ENCODE peak calls at places on chromosome 12, in six cellular contexts. One of them, this sample, is unnamed.
A peak's percentile ranks its signal among the peaks of the same experiment; 100 is the strongest.

GRCh38 chr12:26971963-26972362 is 33.7 kb downstream of the FGFR1OP2 start:
- DNase-seq in endothelial cell of umbilical vein: no peak
- DNase-seq in heart left ventricle: no peak
- DNase-seq in CD4-positive, alpha-beta memory T cell: peak; percentile 75
- DNase-seq in stomach: no peak
- DNase-seq in sigmoid colon: no peak
- DNase-seq in this sample: peak; percentile 60

GRCh38 chr12:23634344-23634743 is 315.1 kb downstream of the SOX5 start:
- DNase-seq in heart left ventricle: no peak
- DNase-seq in CD4-positive, alpha-beta memory T cell: no peak
- DNase-seq in stomach: no peak
- DNase-seq in sigmoid colon: no peak
- DNase-seq in endothelial cell of umbilical vein: no peak
- DNase-seq in this sample: no peak

GRCh38 chr12:26768611-26769603 is 64.1 kb downstream of the ITPR2 start:
- DNase-seq in sigmoid colon: no peak
- DNase-seq in stomach: no peak
- DNase-seq in heart left ventricle: no peak
- DNase-seq in endothelial cell of umbilical vein: no peak
- DNase-seq in CD4-positive, alpha-beta memory T cell: no peak
- DNase-seq in this sample: no peak

GRCh38 chr12:19223695-19224094 is 94.2 kb downstream of the PLEKHA5 start:
- DNase-seq in heart left ventricle: no peak
- DNase-seq in CD4-positive, alpha-beta memory T cell: no peak
- DNase-seq in sigmoid colon: no peak
- DNase-seq in endothelial cell of umbilical vein: no peak
- DNase-seq in stomach: no peak
- DNase-seq in this sample: no peak

GRCh38 chr12:5907812-5908211 is 37.2 kb downstream of the ANO2 start:
- DNase-seq in stomach: no peak
- DNase-seq in endothelial cell of umbilical vein: no peak
- DNase-seq in sigmoid colon: no peak
- DNase-seq in CD4-positive, alpha-beta memory T cell: no peak
- DNase-seq in heart left ventricle: no peak
- DNase-seq in this sample: no peak

GRCh38 chr12:95326450-95326849 is 108.8 kb downstream of the VEZT start:
- DNase-seq in endothelial cell of umbilical vein: no peak
- DNase-seq in CD4-positive, alpha-beta memory T cell: no peak
- DNase-seq in stomach: no peak
- DNase-seq in heart left ventricle: no peak
- DNase-seq in sigmoid colon: no peak
- DNase-seq in this sample: no peak

GRCh38 chr12:202081-202731 is 11.8 kb downstream of the SLC6A12 start:
- DNase-seq in CD4-positive, alpha-beta memory T cell: no peak
- DNase-seq in heart left ventricle: peak; percentile 44
- DNase-seq in endothelial cell of umbilical vein: no peak
- DNase-seq in stomach: no peak
- DNase-seq in sigmoid colon: no peak
- DNase-seq in this sample: no peak

GRCh38 chr12:93078092-93078491 is 149.0 kb upstream of the EEA1 start:
- DNase-seq in sigmoid colon: no peak
- DNase-seq in stomach: no peak
- DNase-seq in endothelial cell of umbilical vein: no peak
- DNase-seq in CD4-positive, alpha-beta memory T cell: no peak
- DNase-seq in heart left ventricle: no peak
- DNase-seq in this sample: no peak

GRCh38 chr12:118190266-118190665 is 54.3 kb downstream of the PEBP1 start:
- DNase-seq in CD4-positive, alpha-beta memory T cell: no peak
- DNase-seq in sigmoid colon: no peak
- DNase-seq in stomach: no peak
- DNase-seq in heart left ventricle: no peak
- DNase-seq in endothelial cell of umbilical vein: peak; percentile 26
- DNase-seq in this sample: no peak

GRCh38 chr12:27859648-27860047 is 79.6 kb upstream of the MANSC4 start:
- DNase-seq in stomach: no peak
- DNase-seq in heart left ventricle: no peak
- DNase-seq in endothelial cell of umbilical vein: no peak
- DNase-seq in CD4-positive, alpha-beta memory T cell: no peak
- DNase-seq in sigmoid colon: no peak
- DNase-seq in this sample: no peak

GRCh38 chr12:104702565-104703139 is 245.9 kb downstream of the CHST11 start:
- DNase-seq in heart left ventricle: peak; percentile 68
- DNase-seq in endothelial cell of umbilical vein: no peak
- DNase-seq in sigmoid colon: peak; percentile 78
- DNase-seq in stomach: no peak
- DNase-seq in CD4-positive, alpha-beta memory T cell: no peak
- DNase-seq in this sample: no peak
- H3K4me3 ChIP-seq in heart left ventricle: no peak overlapping the region
- H3K4me3 ChIP-seq in endothelial cell of umbilical vein: no peak overlapping the region
- H3K4me3 ChIP-seq in sigmoid colon: no peak overlapping the region
- H3K4me3 ChIP-seq in stomach: no peak overlapping the region
- H3K4me3 ChIP-seq in CD4-positive, alpha-beta memory T cell: no peak overlapping the region
- H3K4me3 ChIP-seq in this sample: no peak overlapping the region

DNA sequence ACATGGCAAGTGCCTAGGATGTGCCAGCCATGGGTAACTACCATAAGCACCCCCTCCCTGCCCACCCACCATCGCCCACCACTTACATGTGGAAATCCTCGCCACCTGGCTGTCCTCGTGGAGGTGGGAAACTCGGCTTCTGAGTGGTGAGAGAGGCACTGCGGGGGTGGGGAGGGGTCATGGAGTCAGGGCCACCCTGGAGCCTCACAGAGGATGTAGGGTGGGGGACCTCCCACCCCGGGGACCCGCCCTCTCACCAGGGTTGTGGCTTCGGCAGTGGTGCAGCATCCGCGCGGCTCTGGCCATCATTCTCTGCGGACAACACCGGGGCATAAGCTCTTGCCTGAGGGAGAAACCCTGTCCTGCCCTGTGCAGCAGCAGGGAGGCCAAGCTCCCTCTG is 12.6 kb upstream of the ENDOU start:
- DNase-seq in sigmoid colon: no peak
- DNase-seq in endothelial cell of umbilical vein: no peak
- DNase-seq in CD4-positive, alpha-beta memory T cell: no peak
- DNase-seq in stomach: no peak
- DNase-seq in heart left ventricle: peak; percentile 67
- DNase-seq in this sample: no peak
- H3K4me3 ChIP-seq in sigmoid colon: no peak overlapping the region
- H3K4me3 ChIP-seq in endothelial cell of umbilical vein: no peak overlapping the region
- H3K4me3 ChIP-seq in CD4-positive, alpha-beta memory T cell: no peak overlapping the region
- H3K4me3 ChIP-seq in stomach: no peak overlapping the region
- H3K4me3 ChIP-seq in heart left ventricle: no peak overlapping the region
- H3K4me3 ChIP-seq in this sample: no peak overlapping the region

GRCh38 chr12:22283006-22283506 is 51.5 kb downstream of the ST8SIA1 start:
- DNase-seq in heart left ventricle: no peak
- DNase-seq in sigmoid colon: no peak
- DNase-seq in endothelial cell of umbilical vein: peak; percentile 95
- DNase-seq in stomach: no peak
- DNase-seq in CD4-positive, alpha-beta memory T cell: no peak
- DNase-seq in this sample: no peak
- H3K4me3 ChIP-seq in heart left ventricle: no peak overlapping the region
- H3K4me3 ChIP-seq in sigmoid colon: no peak overlapping the region
- H3K4me3 ChIP-seq in endothelial cell of umbilical vein: no peak overlapping the region
- H3K4me3 ChIP-seq in stomach: no peak overlapping the region
- H3K4me3 ChIP-seq in CD4-positive, alpha-beta memory T cell: no peak overlapping the region
- H3K4me3 ChIP-seq in this sample: no peak overlapping the region

GRCh38 chr12:67651380-67651695 is 2.8 kb downstream of the DYRK2 start:
- DNase-seq in sigmoid colon: no peak
- DNase-seq in endothelial cell of umbilical vein: peak; percentile 8
- DNase-seq in heart left ventricle: no peak
- DNase-seq in stomach: no peak
- DNase-seq in CD4-positive, alpha-beta memory T cell: peak; percentile 63
- DNase-seq in this sample: no peak
- H3K4me3 ChIP-seq in sigmoid colon: peak overlapping the region; percentile 98
- H3K4me3 ChIP-seq in endothelial cell of umbilical vein: no peak overlapping the region
- H3K4me3 ChIP-seq in heart left ventricle: peak overlapping the region; percentile 77
- H3K4me3 ChIP-seq in stomach: peak overlapping the region; percentile 73
- H3K4me3 ChIP-seq in CD4-positive, alpha-beta memory T cell: peak overlapping the region; percentile 84
- H3K4me3 ChIP-seq in this sample: no peak overlapping the region

DNA sequence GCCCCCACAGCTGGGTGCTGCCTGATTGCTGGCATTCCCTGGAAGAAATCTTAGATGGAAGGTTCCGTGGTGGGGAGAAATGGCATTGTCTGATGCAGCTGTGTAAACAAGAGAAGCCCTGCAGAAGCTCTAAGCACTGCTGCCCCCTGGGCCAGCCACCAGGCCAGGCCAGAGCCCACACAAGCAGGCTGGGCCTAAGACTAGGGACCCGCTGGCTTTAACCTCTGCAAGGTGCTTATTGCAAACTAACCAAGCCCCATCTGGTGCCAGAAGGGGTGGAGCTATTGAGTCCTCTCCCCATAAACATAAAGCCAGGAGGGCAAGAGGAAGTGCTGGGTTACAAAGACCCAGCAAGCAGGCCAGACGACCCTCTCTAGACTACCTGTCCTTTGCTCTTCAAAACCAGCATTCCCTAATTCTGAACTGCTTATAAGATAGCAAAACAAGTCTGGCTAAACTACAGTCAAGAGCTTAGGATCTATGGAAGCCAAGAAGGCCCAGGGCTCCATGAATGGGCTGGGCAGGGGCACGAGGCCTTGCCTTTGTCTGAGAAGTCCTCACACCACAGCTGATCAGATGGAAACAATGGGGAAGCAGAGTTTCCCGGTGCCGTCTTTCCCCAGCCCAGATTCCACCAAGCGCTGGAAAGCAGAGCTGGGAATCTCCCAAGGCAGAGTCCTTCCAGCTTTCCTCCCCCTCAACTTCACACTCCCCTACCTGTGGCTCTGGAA is 28.8 kb downstream of the P2RX4 start:
- DNase-seq in CD4-positive, alpha-beta memory T cell: no peak
- DNase-seq in sigmoid colon: no peak
- DNase-seq in endothelial cell of umbilical vein: peak; percentile 24
- DNase-seq in heart left ventricle: no peak
- DNase-seq in stomach: no peak
- DNase-seq in this sample: no peak
- H3K4me3 ChIP-seq in CD4-positive, alpha-beta memory T cell: no peak overlapping the region
- H3K4me3 ChIP-seq in sigmoid colon: no peak overlapping the region
- H3K4me3 ChIP-seq in endothelial cell of umbilical vein: no peak overlapping the region
- H3K4me3 ChIP-seq in heart left ventricle: no peak overlapping the region
- H3K4me3 ChIP-seq in stomach: no peak overlapping the region
- H3K4me3 ChIP-seq in this sample: no peak overlapping the region

GRCh38 chr12:113135178-113136127 is at the start of gene RASAL1:
- DNase-seq in sigmoid colon: no peak
- DNase-seq in stomach: peak; percentile 79
- DNase-seq in heart left ventricle: no peak
- DNase-seq in endothelial cell of umbilical vein: no peak
- DNase-seq in CD4-positive, alpha-beta memory T cell: peak; percentile 67
- DNase-seq in this sample: no peak
- H3K4me3 ChIP-seq in sigmoid colon: no peak within 1 kb of the TSS
- H3K4me3 ChIP-seq in stomach: peak within 1 kb of the TSS; percentile 52
- H3K4me3 ChIP-seq in heart left ventricle: no peak within 1 kb of the TSS
- H3K4me3 ChIP-seq in endothelial cell of umbilical vein: no peak within 1 kb of the TSS
- H3K4me3 ChIP-seq in CD4-positive, alpha-beta memory T cell: peak within 1 kb of the TSS; percentile 34
- H3K4me3 ChIP-seq in this sample: no peak within 1 kb of the TSS

DNA sequence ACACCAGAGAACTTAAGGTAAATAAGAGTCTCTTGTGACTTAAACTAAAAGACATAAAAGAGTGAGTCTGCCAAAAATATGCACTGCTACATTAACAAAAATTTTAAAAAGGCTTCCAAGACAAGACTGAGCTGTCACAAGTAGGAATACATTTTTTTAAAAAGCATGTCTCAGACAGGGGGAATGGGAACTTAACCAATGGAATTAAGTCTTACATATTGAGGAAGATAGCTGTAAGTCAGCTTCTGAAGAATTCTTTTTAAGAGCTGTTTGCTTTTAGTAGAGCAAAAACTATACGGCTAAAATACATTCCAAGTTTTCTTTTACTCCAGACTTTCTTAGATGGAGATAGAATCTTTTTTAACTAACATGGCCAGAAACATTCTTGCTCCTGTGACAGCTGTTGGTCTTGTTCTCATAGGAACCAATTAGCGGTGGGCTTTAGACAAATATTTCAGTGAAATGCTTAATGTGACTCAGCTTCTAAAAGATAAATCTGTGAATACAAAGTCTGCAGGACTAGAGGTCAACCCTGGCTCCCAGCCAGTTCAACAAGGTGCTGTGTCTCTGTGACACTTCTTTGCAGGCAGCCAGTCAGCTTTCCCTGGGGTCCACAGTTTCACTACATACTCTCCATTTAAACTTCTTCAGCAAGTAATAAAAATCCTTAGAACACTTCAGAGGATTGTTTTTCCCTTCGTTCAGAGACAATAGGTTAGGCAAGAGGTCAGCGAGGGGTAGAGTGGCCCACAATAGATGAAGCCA is 187.6 kb downstream of the NAV3 start:
- DNase-seq in stomach: no peak
- DNase-seq in endothelial cell of umbilical vein: no peak
- DNase-seq in CD4-positive, alpha-beta memory T cell: no peak
- DNase-seq in sigmoid colon: peak; percentile 70
- DNase-seq in heart left ventricle: no peak
- DNase-seq in this sample: no peak
- H3K4me3 ChIP-seq in stomach: no peak overlapping the region
- H3K4me3 ChIP-seq in endothelial cell of umbilical vein: no peak overlapping the region
- H3K4me3 ChIP-seq in CD4-positive, alpha-beta memory T cell: no peak overlapping the region
- H3K4me3 ChIP-seq in sigmoid colon: no peak overlapping the region
- H3K4me3 ChIP-seq in heart left ventricle: no peak overlapping the region
- H3K4me3 ChIP-seq in this sample: no peak overlapping the region

GRCh38 chr12:89391726-89392336 is 39.5 kb upstream of the DUSP6 start:
- DNase-seq in CD4-positive, alpha-beta memory T cell: no peak
- DNase-seq in endothelial cell of umbilical vein: no peak
- DNase-seq in heart left ventricle: no peak
- DNase-seq in sigmoid colon: no peak
- DNase-seq in stomach: no peak
- DNase-seq in this sample: no peak
- H3K4me3 ChIP-seq in CD4-positive, alpha-beta memory T cell: no peak overlapping the region
- H3K4me3 ChIP-seq in endothelial cell of umbilical vein: no peak overlapping the region
- H3K4me3 ChIP-seq in heart left ventricle: no peak overlapping the region
- H3K4me3 ChIP-seq in sigmoid colon: no peak overlapping the region
- H3K4me3 ChIP-seq in stomach: no peak overlapping the region
- H3K4me3 ChIP-seq in this sample: no peak overlapping the region

DNA sequence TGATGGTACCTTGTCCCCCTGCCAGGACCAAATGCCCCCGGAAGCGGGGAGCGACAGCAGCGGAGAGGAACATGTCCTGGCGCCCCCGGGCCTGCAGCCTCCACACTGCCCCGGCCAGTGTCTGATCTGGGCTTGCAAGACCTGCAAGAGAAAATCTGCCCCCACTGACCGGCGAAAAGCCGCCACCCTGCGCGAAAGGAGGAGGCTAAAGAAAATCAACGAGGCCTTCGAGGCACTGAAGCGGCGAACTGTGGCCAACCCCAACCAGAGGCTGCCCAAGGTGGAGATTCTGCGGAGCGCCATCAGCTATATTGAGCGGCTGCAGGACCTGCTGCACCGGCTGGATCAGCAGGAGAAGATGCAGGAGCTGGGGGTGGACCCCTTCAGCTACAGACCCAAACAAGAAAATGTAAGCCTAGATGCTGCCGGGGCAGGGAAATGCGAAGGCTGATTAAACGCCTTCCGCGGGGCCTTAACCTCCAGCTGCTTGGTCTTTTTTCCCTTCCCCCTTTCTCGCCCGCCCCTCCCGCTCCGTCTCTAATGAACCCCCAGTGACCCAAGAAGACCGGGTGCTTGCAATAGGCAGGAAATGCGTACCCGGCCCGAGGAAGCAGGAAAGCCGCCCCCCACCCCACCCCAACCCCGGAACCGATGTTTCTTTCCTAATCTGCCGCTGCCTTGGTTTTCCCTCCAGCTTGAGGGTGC is 548 bp downstream of the MYF6 start:
- DNase-seq in stomach: no peak
- DNase-seq in endothelial cell of umbilical vein: no peak
- DNase-seq in heart left ventricle: no peak
- DNase-seq in sigmoid colon: peak; percentile 59
- DNase-seq in CD4-positive, alpha-beta memory T cell: no peak
- DNase-seq in this sample: no peak
- H3K4me3 ChIP-seq in stomach: peak overlapping the region; percentile 19
- H3K4me3 ChIP-seq in endothelial cell of umbilical vein: no peak overlapping the region
- H3K4me3 ChIP-seq in heart left ventricle: peak overlapping the region; percentile 7
- H3K4me3 ChIP-seq in sigmoid colon: no peak overlapping the region
- H3K4me3 ChIP-seq in CD4-positive, alpha-beta memory T cell: no peak overlapping the region
- H3K4me3 ChIP-seq in this sample: no peak overlapping the region